ENCODE peak calls at places on chromosomes 13 and 19, in nine cellular contexts. L is D341Med; S is stimulated activated CD4-positive, alpha-beta T cell treated with anti-CD3 and anti-CD28 coated beads, Interleukin-15, amount 100 ng/mL, for 1 hour; X is non-pigmented ciliary epithelial cell; D is G401; F is activated T-cell treated with anti-CD3 and anti-CD28 coated beads for 48 hours; R is GM23338; M is osteocyte; W is dermis blood vessel endothelial cell. J is an unnamed sample.

GRCh38 chr13:48776396-48776795 is 122.7 kb downstream of the CYSLTR2 start:
- DNase-seq in X (no peak), M (no peak), L (no peak), D (no peak), R (no peak), S (no peak), W (no peak), F (no peak), J (no peak)

GRCh38 chr13:95569966-95570365 is 17.4 kb downstream of the CLDN10 start:
- DNase-seq in R (no peak), L (no peak), S (no peak), F (no peak), D (no peak), M (no peak), X (no peak), W (no peak), J (no peak)

GRCh38 chr13:32940601-32941000 is 75.6 kb upstream of the KL start:
- DNase-seq in R (no peak), M (peak), W (no peak), D (peak), L (no peak), F (no peak), S (no peak), X (peak), J (no peak)

GRCh38 chr19:19033426-19034203 is at the start of the genes ARMC6 and SUGP2:
- DNase-seq in X (peak), L (peak), R (peak), S (peak), W (peak), M (peak), D (peak), F (peak), J (peak)

GRCh38 chr13:41709511-41709910 is 251.4 kb downstream of the VWA8 start:
- DNase-seq in S (no peak), D (no peak), F (no peak), W (no peak), R (no peak), L (no peak), X (no peak), M (no peak), J (no peak)

GRCh38 chr13:94921181-94921580 is 208.8 kb upstream of the SOX21 start:
- DNase-seq in R (peak), F (no peak), L (no peak), D (no peak), S (no peak), X (no peak), W (no peak), M (no peak), J (no peak)

GRCh38 chr19:55578761-55579747 is 1.6 kb downstream of the ZNF579 start:
- DNase-seq in L (peak), R (no peak), W (no peak), X (no peak), M (no peak), D (no peak), S (no peak), F (no peak), J (no peak)

GRCh38 chr19:45171211-45171623 is 6.8 kb downstream of the TRAPPC6A start:
- DNase-seq in F (peak), R (no peak), L (no peak), X (no peak), S (no peak), D (no peak), M (no peak), W (peak), J (no peak)

GRCh38 chr19:44694184-44694579 is 4.8 kb upstream of the CEACAM16 start:
- DNase-seq in R (peak), W (no peak), F (peak), X (no peak), S (no peak), D (no peak), M (no peak), L (no peak), J (no peak)

GRCh38 chr13:51225034-51225433 is 2.8 kb downstream of the FAM124A start:
- DNase-seq in W (no peak), D (no peak), M (no peak), L (no peak), X (no peak), R (no peak), S (no peak), F (no peak), J (no peak)

GRCh38 chr19:3656073-3656746 is 29.6 kb upstream of the CACTIN start:
- DNase-seq in D (no peak), M (no peak), R (no peak), F (no peak), S (no peak), L (no peak), W (peak), X (no peak), J (no peak)

GRCh38 chr19:5913739-5914357 is at the start of gene CAPS:
- DNase-seq in M (peak), R (no peak), F (no peak), L (no peak), W (no peak), D (no peak), S (no peak), X (no peak), J (no peak)

GRCh38 chr13:18996221-18996620 is 185.4 kb downstream of the TUBA3C start:
- DNase-seq in L (no peak), S (no peak), X (no peak), R (no peak), W (no peak), D (no peak), F (no peak), M (no peak), J (no peak)